ENCODE peak calls at places on chromosomes 16 and 17, in five cellular contexts. X, U, Y, P and O are unnamed samples.

GRCh38 chr16:16075463-16076399 is 126.3 kb downstream of the ABCC1 start:
- DNase-seq in X (no peak), U (peak), Y (peak), P (no peak), O (no peak)

GRCh38 chr17:82348434-82348833 is 10.6 kb upstream of the TEX19 start:
- DNase-seq in X (no peak), U (no peak), Y (no peak), P (no peak), O (no peak)

GRCh38 chr17:69539781-69540319 is 125.4 kb downstream of the MAP2K6 start:
- DNase-seq in X (no peak), U (no peak), Y (no peak), P (no peak), O (no peak)

GRCh38 chr16:63331111-63331510 is 1294.9 kb upstream of the CDH8 start:
- DNase-seq in X (no peak), U (no peak), Y (no peak), P (no peak), O (no peak)

GRCh38 chr17:76357597-76358158 is 4.0 kb upstream of the PRPSAP1 start:
- DNase-seq in X (no peak), U (no peak), Y (no peak), P (no peak), O (no peak)

GRCh38 chr16:2816751-2817495 is at the start of gene PRSS21:
- DNase-seq in X (no peak), U (no peak), Y (no peak), P (no peak), O (no peak)

GRCh38 chr17:31548709-31549108 is 157.2 kb downstream of the RAB11FIP4 start:
- DNase-seq in X (no peak), U (no peak), Y (no peak), P (no peak), O (peak)

GRCh38 chr16:83441523-83441922 is 366.3 kb upstream of the HSBP1 start:
- DNase-seq in X (no peak), U (no peak), Y (peak), P (no peak), O (no peak)

GRCh38 chr16:23155445-23156049 is 6.3 kb upstream of the USP31 start:
- DNase-seq in X (no peak), U (no peak), Y (no peak), P (no peak), O (no peak)

GRCh38 chr17:75828741-75829140 is 15.5 kb downstream of the UNC13D start:
- DNase-seq in X (no peak), U (no peak), Y (no peak), P (no peak), O (no peak)

GRCh38 chr16:85724936-85725335 is 26.0 kb downstream of the C16orf74 start:
- DNase-seq in X (no peak), U (no peak), Y (no peak), P (no peak), O (peak)

GRCh38 chr16:28931801-28932225 is at the start of gene CD19:
- DNase-seq in X (no peak), U (no peak), Y (no peak), P (no peak), O (no peak)

GRCh38 chr17:68587026-68587425 is 14.1 kb downstream of the FAM20A start:
- DNase-seq in X (no peak), U (no peak), Y (no peak), P (no peak), O (no peak)

GRCh38 chr16:19419691-19420060 is 2.0 kb downstream of the TMC5 start:
- DNase-seq in X (no peak), U (no peak), Y (no peak), P (peak), O (no peak)

GRCh38 chr17:79747508-79748295 is 17.0 kb downstream of the ENPP7 start:
- DNase-seq in X (peak), U (no peak), Y (no peak), P (no peak), O (peak)

GRCh38 chr16:65572156-65572555 is 450.3 kb upstream of the CDH11 start:
- DNase-seq in X (no peak), U (no peak), Y (peak), P (no peak), O (no peak)

GRCh38 chr16:79217375-79218011 is 383.0 kb downstream of the MAF start:
- DNase-seq in X (no peak), U (no peak), Y (no peak), P (no peak), O (no peak)